ENCODE peak calls at places on chromosomes 16 and 17, in six cellular contexts. One of them, this sample, is unnamed.

GRCh38 chr17:17445925-17446665 is 30.7 kb upstream of the MED9 start:
- ATAC-seq in upper lobe of left lung: peak
- ATAC-seq in HepG2: peak
- ATAC-seq in GM12878: no peak
- ATAC-seq in K562: no peak
- ATAC-seq in HCT116: peak
- ATAC-seq in this sample: peak

GRCh38 chr16:65180986-65181710 is 59.3 kb upstream of the CDH11 start:
- ATAC-seq in HCT116: no peak
- ATAC-seq in K562: no peak
- ATAC-seq in HepG2: no peak
- ATAC-seq in upper lobe of left lung: no peak
- ATAC-seq in GM12878: no peak
- ATAC-seq in this sample: no peak

GRCh38 chr17:69634844-69635243 is 220.3 kb downstream of the MAP2K6 start:
- ATAC-seq in upper lobe of left lung: no peak
- ATAC-seq in GM12878: no peak
- ATAC-seq in HCT116: no peak
- ATAC-seq in K562: no peak
- ATAC-seq in HepG2: no peak
- ATAC-seq in this sample: no peak

GRCh38 chr17:2084129-2084765 is 29.3 kb downstream of the HIC1 start:
- ATAC-seq in HepG2: no peak
- ATAC-seq in upper lobe of left lung: peak
- ATAC-seq in GM12878: peak
- ATAC-seq in K562: peak
- ATAC-seq in HCT116: peak
- ATAC-seq in this sample: peak

GRCh38 chr16:23858496-23859062 is 22.8 kb downstream of the PRKCB start:
- ATAC-seq in HCT116: no peak
- ATAC-seq in K562: no peak
- ATAC-seq in GM12878: no peak
- ATAC-seq in upper lobe of left lung: no peak
- ATAC-seq in HepG2: no peak
- ATAC-seq in this sample: no peak

GRCh38 chr17:73770115-73770848 is 126.0 kb upstream of the SDK2 start:
- ATAC-seq in HepG2: no peak
- ATAC-seq in HCT116: peak
- ATAC-seq in upper lobe of left lung: peak
- ATAC-seq in K562: peak
- ATAC-seq in GM12878: no peak
- ATAC-seq in this sample: peak

GRCh38 chr16:48608452-48608851 is 1.5 kb downstream of the N4BP1 start:
- ATAC-seq in upper lobe of left lung: peak
- ATAC-seq in GM12878: peak
- ATAC-seq in K562: no peak
- ATAC-seq in HepG2: no peak
- ATAC-seq in HCT116: no peak
- ATAC-seq in this sample: no peak

GRCh38 chr17:48132375-48132774 is 24.8 kb downstream of the SNX11 start:
- ATAC-seq in HepG2: no peak
- ATAC-seq in GM12878: no peak
- ATAC-seq in K562: no peak
- ATAC-seq in upper lobe of left lung: no peak
- ATAC-seq in HCT116: no peak
- ATAC-seq in this sample: peak

GRCh38 chr17:39999067-39999466 is 16.2 kb upstream of the CSF3 start:
- ATAC-seq in GM12878: no peak
- ATAC-seq in upper lobe of left lung: peak
- ATAC-seq in K562: no peak
- ATAC-seq in HCT116: no peak
- ATAC-seq in HepG2: no peak
- ATAC-seq in this sample: no peak

GRCh38 chr16:23877107-23878070 is 41.6 kb downstream of the PRKCB start:
- ATAC-seq in GM12878: no peak
- ATAC-seq in HepG2: no peak
- ATAC-seq in upper lobe of left lung: peak
- ATAC-seq in K562: peak
- ATAC-seq in HCT116: no peak
- ATAC-seq in this sample: no peak

GRCh38 chr17:80901319-80901718 is 90.3 kb upstream of the CHMP6 start:
- ATAC-seq in upper lobe of left lung: no peak
- ATAC-seq in HepG2: no peak
- ATAC-seq in GM12878: peak
- ATAC-seq in HCT116: no peak
- ATAC-seq in K562: no peak
- ATAC-seq in this sample: no peak

DNA sequence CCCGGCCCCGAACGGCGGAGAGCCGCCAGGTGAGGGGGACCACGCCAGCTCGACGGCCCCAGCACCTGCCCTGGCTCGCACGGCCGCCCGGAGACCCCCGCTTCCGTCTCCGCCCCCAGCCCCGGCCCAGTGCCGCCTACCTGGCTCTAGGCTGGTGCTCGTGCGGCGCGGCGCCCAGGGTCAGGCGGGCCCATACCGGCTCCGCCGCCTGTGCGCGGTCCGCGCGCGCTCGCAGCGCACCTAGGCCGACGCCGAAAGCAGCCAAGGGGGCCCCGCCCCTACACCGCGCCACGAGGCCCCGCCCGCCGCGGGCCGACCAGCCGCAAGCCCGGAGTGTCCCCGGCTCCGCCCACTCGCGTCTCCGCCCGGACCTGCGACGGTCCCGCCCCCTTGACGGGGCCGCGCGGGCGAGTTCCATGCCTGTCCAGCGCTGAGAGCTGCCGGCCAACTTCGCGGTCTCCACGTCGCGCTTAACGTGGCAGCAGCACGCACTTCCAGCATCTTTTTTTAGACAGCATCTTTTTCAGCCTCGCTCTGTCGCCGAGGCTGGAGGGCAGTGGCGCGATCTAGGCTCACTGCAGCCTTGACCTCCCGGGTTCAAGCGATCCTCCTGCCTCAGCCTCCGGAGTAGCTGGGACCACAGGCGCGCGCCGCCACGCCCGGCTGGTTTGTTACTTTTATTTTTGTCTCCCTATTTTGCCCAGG is at the start of gene SLC25A39:
- ATAC-seq in upper lobe of left lung: peak
- ATAC-seq in GM12878: peak
- ATAC-seq in K562: peak
- ATAC-seq in HCT116: peak
- ATAC-seq in HepG2: peak
- ATAC-seq in this sample: peak
- TF ChIP-seq POLR2A in upper lobe of left lung: peak
- TF ChIP-seq POLR2A in GM12878: peak
- TF ChIP-seq POLR2A in K562: peak
- TF ChIP-seq POLR2A in HCT116: peak
- TF ChIP-seq POLR2A in HepG2: peak
- TF ChIP-seq POLR2A in this sample: peak

GRCh38 chr16:73014768-73015167 is 33.2 kb downstream of the ZFHX3 start:
- ATAC-seq in GM12878: no peak
- ATAC-seq in HepG2: no peak
- ATAC-seq in HCT116: no peak
- ATAC-seq in K562: no peak
- ATAC-seq in upper lobe of left lung: no peak
- ATAC-seq in this sample: no peak

GRCh38 chr16:73016488-73016830 is 31.5 kb downstream of the ZFHX3 start:
- ATAC-seq in upper lobe of left lung: no peak
- ATAC-seq in HCT116: no peak
- ATAC-seq in K562: no peak
- ATAC-seq in HepG2: no peak
- ATAC-seq in GM12878: peak
- ATAC-seq in this sample: no peak

GRCh38 chr16:73017321-73017720 is 30.6 kb downstream of the ZFHX3 start:
- ATAC-seq in upper lobe of left lung: no peak
- ATAC-seq in K562: no peak
- ATAC-seq in HepG2: no peak
- ATAC-seq in HCT116: no peak
- ATAC-seq in GM12878: no peak
- ATAC-seq in this sample: no peak

GRCh38 chr16:73013974-73014373 is 34.0 kb downstream of the ZFHX3 start:
- ATAC-seq in upper lobe of left lung: no peak
- ATAC-seq in HepG2: no peak
- ATAC-seq in GM12878: no peak
- ATAC-seq in HCT116: no peak
- ATAC-seq in K562: no peak
- ATAC-seq in this sample: no peak

DNA sequence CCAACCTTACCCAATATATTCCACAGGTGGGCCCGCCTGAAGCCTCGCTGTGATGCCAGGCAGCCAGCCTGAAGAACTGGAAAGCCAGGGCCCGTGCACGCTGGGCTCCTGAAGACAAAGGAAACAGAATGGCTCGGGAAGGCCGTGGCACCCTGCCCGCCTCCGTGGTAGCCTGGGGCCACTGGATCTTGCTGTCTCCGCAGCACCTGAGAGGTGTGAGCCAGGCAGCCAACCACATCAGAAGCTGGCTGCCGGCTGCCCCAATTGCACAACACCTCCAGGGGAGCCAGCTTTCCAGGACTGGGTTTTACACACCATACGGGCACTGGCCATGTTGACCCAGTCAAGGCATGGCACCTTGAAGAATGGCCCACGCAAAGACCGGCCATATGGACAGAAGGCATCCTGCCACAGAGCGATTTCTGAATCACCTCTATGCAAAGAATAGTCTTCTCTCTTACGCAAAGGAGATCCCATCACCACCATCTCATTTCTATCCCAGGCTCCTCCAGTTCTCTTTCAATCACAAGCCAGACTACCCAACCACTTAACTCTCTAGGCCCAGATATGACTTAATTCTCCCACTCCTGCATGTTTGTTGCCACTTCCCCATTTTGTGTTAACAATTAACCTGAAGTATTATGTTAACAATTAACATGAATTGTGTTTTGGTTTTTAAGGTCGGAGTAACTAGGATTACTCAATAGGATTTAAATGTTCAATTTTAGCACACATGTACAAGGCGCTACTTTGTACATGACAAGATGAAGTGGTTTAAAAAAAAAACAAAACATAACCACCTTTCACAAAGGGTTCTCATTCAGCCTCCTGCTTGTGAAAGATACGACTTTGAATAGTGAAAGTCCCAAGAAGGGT is 32.1 kb downstream of the ZFHX3 start:
- ATAC-seq in upper lobe of left lung: peak
- ATAC-seq in K562: no peak
- ATAC-seq in HCT116: peak
- ATAC-seq in GM12878: peak
- ATAC-seq in HepG2: peak
- ATAC-seq in this sample: no peak
- TF ChIP-seq POLR2AphosphoS5 in upper lobe of left lung: peak
- TF ChIP-seq POLR2AphosphoS5 in K562: no peak
- TF ChIP-seq POLR2AphosphoS5 in HCT116: peak
- TF ChIP-seq POLR2AphosphoS5 in GM12878: no peak
- TF ChIP-seq POLR2AphosphoS5 in HepG2: no peak
- TF ChIP-seq POLR2AphosphoS5 in this sample: no peak

GRCh38 chr17:9470171-9470570 is 105.4 kb downstream of the STX8 start:
- ATAC-seq in GM12878: peak
- ATAC-seq in K562: no peak
- ATAC-seq in HepG2: no peak
- ATAC-seq in HCT116: no peak
- ATAC-seq in upper lobe of left lung: no peak
- ATAC-seq in this sample: no peak

GRCh38 chr17:9468532-9468931 is 107.1 kb downstream of the STX8 start:
- ATAC-seq in GM12878: no peak
- ATAC-seq in HepG2: no peak
- ATAC-seq in upper lobe of left lung: peak
- ATAC-seq in K562: no peak
- ATAC-seq in HCT116: no peak
- ATAC-seq in this sample: no peak

GRCh38 chr17:9468937-9469336 is 106.7 kb downstream of the STX8 start:
- ATAC-seq in K562: no peak
- ATAC-seq in upper lobe of left lung: no peak
- ATAC-seq in HCT116: no peak
- ATAC-seq in HepG2: no peak
- ATAC-seq in GM12878: no peak
- ATAC-seq in this sample: no peak

GRCh38 chr17:9467518-9467917 is 108.1 kb downstream of the STX8 start:
- ATAC-seq in HCT116: no peak
- ATAC-seq in upper lobe of left lung: no peak
- ATAC-seq in HepG2: peak
- ATAC-seq in K562: peak
- ATAC-seq in GM12878: no peak
- ATAC-seq in this sample: no peak

DNA sequence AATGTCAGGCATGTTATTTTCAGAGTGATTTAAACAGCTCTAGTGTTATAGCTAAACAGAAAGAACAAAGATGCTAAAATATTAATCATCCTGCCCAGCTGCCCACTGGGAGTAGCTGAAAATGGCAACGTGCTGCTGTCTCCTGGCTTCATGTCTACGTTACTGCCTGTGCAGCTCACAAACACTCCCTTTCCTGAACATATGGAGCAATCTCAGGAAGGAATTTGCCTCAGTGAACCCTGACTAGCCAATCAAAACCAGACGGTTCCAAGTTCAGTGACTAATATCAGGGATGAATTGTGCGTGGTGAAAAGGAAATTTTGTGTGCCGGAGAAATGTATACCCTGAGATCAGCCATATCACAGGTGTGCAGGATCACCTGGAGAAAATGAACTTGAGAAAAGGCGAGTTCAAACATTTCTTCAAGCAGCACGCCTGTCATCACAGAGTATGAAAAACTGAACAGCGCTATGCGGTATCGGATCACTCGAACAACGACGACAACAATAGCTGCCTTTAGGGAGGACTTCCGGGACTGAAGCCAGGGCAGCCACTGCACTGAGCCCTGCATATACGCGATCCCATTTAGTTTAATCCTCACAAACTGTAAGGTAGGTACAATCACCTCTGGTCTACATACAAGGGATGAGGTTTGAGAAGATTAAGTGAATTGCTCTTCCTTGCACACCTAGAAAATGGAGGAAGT is 110.3 kb downstream of the STX8 start:
- ATAC-seq in GM12878: no peak
- ATAC-seq in HCT116: no peak
- ATAC-seq in upper lobe of left lung: no peak
- ATAC-seq in K562: no peak
- ATAC-seq in HepG2: no peak
- ATAC-seq in this sample: peak
- TF ChIP-seq CTCF in GM12878: no peak
- TF ChIP-seq CTCF in HCT116: no peak
- TF ChIP-seq CTCF in upper lobe of left lung: no peak
- TF ChIP-seq CTCF in K562: no peak
- TF ChIP-seq CTCF in HepG2: no peak
- TF ChIP-seq CTCF in this sample: peak

GRCh38 chr16:67843343-67843765 is 1.2 kb downstream of the THAP11 start:
- ATAC-seq in HCT116: no peak
- ATAC-seq in K562: no peak
- ATAC-seq in upper lobe of left lung: no peak
- ATAC-seq in GM12878: no peak
- ATAC-seq in HepG2: no peak
- ATAC-seq in this sample: no peak

GRCh38 chr16:67841198-67841815 is 813 bp upstream of the THAP11 start:
- ATAC-seq in HCT116: peak
- ATAC-seq in K562: peak
- ATAC-seq in HepG2: peak
- ATAC-seq in upper lobe of left lung: no peak
- ATAC-seq in GM12878: no peak
- ATAC-seq in this sample: no peak

GRCh38 chr16:67842509-67843342 is 606 bp downstream of the THAP11 start:
- ATAC-seq in HepG2: peak
- ATAC-seq in HCT116: peak
- ATAC-seq in upper lobe of left lung: no peak
- ATAC-seq in K562: no peak
- ATAC-seq in GM12878: peak
- ATAC-seq in this sample: peak

GRCh38 chr16:67844441-67844840 is 2.3 kb upstream of the NUTF2 start:
- ATAC-seq in upper lobe of left lung: no peak
- ATAC-seq in HCT116: no peak
- ATAC-seq in HepG2: no peak
- ATAC-seq in K562: no peak
- ATAC-seq in GM12878: no peak
- ATAC-seq in this sample: no peak

GRCh38 chr16:67841816-67842508 is at the start of gene THAP11:
- ATAC-seq in upper lobe of left lung: peak
- ATAC-seq in GM12878: peak
- ATAC-seq in HCT116: peak
- ATAC-seq in K562: peak
- ATAC-seq in HepG2: peak
- ATAC-seq in this sample: peak
- TF ChIP-seq POLR2A in upper lobe of left lung: peak
- TF ChIP-seq POLR2A in GM12878: peak
- TF ChIP-seq POLR2A in HCT116: peak
- TF ChIP-seq POLR2A in K562: peak
- TF ChIP-seq POLR2A in HepG2: peak
- TF ChIP-seq POLR2A in this sample: peak

This sample was measured in gastroesophageal sphincter.